ENCODE peak calls at places on chromosomes 4 and X, in eight cellular contexts. One of them, this sample, is unnamed. For H3K4me1, the result is how much of the 10 kb centered on the place peaks cover.

GRCh38 chr4:147733614-147734344 is 1.9 kb downstream of the ARHGAP10 start:
- DNase-seq in CD8-positive, alpha-beta T cell: no peak
- DNase-seq in right cardiac atrium: no peak
- DNase-seq in heart right ventricle: no peak
- DNase-seq in lower lobe of right lung: no peak
- DNase-seq in esophagus squamous epithelium: no peak
- DNase-seq in NT2/D1: no peak
- DNase-seq in GM23248: peak
- DNase-seq in this sample: peak

GRCh38 chr4:94603170-94603747 is 151.5 kb downstream of the PDLIM5 start:
- DNase-seq in CD8-positive, alpha-beta T cell: no peak
- DNase-seq in right cardiac atrium: peak
- DNase-seq in heart right ventricle: no peak
- DNase-seq in lower lobe of right lung: no peak
- DNase-seq in esophagus squamous epithelium: no peak
- DNase-seq in NT2/D1: no peak
- DNase-seq in GM23248: peak
- DNase-seq in this sample: no peak

GRCh38 chrX:77276742-77277141 is 170.4 kb upstream of the FGF16 start:
- DNase-seq in CD8-positive, alpha-beta T cell: no peak
- DNase-seq in right cardiac atrium: no peak
- DNase-seq in heart right ventricle: no peak
- DNase-seq in lower lobe of right lung: no peak
- DNase-seq in esophagus squamous epithelium: no peak
- DNase-seq in NT2/D1: no peak
- DNase-seq in GM23248: no peak
- DNase-seq in this sample: no peak

GRCh38 chr4:41142946-41143720 is 71.2 kb downstream of the APBB2 start:
- DNase-seq in CD8-positive, alpha-beta T cell: no peak
- DNase-seq in right cardiac atrium: peak
- DNase-seq in heart right ventricle: peak
- DNase-seq in lower lobe of right lung: no peak
- DNase-seq in esophagus squamous epithelium: no peak
- DNase-seq in NT2/D1: no peak
- DNase-seq in GM23248: peak
- DNase-seq in this sample: peak

GRCh38 chr4:152971053-152971452 is 34.9 kb downstream of the FHDC1 start:
- DNase-seq in CD8-positive, alpha-beta T cell: no peak
- DNase-seq in right cardiac atrium: no peak
- DNase-seq in heart right ventricle: no peak
- DNase-seq in lower lobe of right lung: no peak
- DNase-seq in esophagus squamous epithelium: no peak
- DNase-seq in NT2/D1: no peak
- DNase-seq in GM23248: no peak
- DNase-seq in this sample: no peak

GRCh38 chrX:140389331-140389730 is 115.5 kb downstream of the SOX3 start:
- DNase-seq in CD8-positive, alpha-beta T cell: no peak
- DNase-seq in right cardiac atrium: no peak
- DNase-seq in heart right ventricle: no peak
- DNase-seq in lower lobe of right lung: no peak
- DNase-seq in esophagus squamous epithelium: no peak
- DNase-seq in NT2/D1: no peak
- DNase-seq in GM23248: no peak
- DNase-seq in this sample: no peak

GRCh38 chr4:109945056-109945455 is 32.4 kb downstream of the EGF start:
- DNase-seq in CD8-positive, alpha-beta T cell: no peak
- DNase-seq in right cardiac atrium: no peak
- DNase-seq in heart right ventricle: no peak
- DNase-seq in lower lobe of right lung: no peak
- DNase-seq in esophagus squamous epithelium: no peak
- DNase-seq in NT2/D1: no peak
- DNase-seq in GM23248: peak
- DNase-seq in this sample: no peak

GRCh38 chr4:26937136-26937535 is 76.5 kb downstream of the STIM2 start:
- DNase-seq in CD8-positive, alpha-beta T cell: no peak
- DNase-seq in right cardiac atrium: no peak
- DNase-seq in heart right ventricle: no peak
- DNase-seq in lower lobe of right lung: no peak
- DNase-seq in esophagus squamous epithelium: no peak
- DNase-seq in NT2/D1: no peak
- DNase-seq in GM23248: no peak
- DNase-seq in this sample: no peak

GRCh38 chr4:55382515-55383003 is 13.2 kb upstream of the TMEM165 start:
- DNase-seq in CD8-positive, alpha-beta T cell: no peak
- DNase-seq in right cardiac atrium: no peak
- DNase-seq in heart right ventricle: no peak
- DNase-seq in lower lobe of right lung: no peak
- DNase-seq in esophagus squamous epithelium: no peak
- DNase-seq in NT2/D1: no peak
- DNase-seq in GM23248: no peak
- DNase-seq in this sample: no peak

GRCh38 chr4:54165438-54165837 is 63.7 kb upstream of the PDGFRA start:
- DNase-seq in CD8-positive, alpha-beta T cell: no peak
- DNase-seq in right cardiac atrium: no peak
- DNase-seq in heart right ventricle: no peak
- DNase-seq in lower lobe of right lung: no peak
- DNase-seq in esophagus squamous epithelium: no peak
- DNase-seq in NT2/D1: no peak
- DNase-seq in GM23248: peak
- DNase-seq in this sample: peak

GRCh38 chr4:148795156-148795864 is 353.1 kb upstream of the NR3C2 start:
- DNase-seq in CD8-positive, alpha-beta T cell: no peak
- DNase-seq in right cardiac atrium: peak
- DNase-seq in heart right ventricle: peak
- DNase-seq in lower lobe of right lung: peak
- DNase-seq in esophagus squamous epithelium: no peak
- DNase-seq in NT2/D1: peak
- DNase-seq in GM23248: no peak
- DNase-seq in this sample: no peak

GRCh38 chr4:144531841-144532240 is 114.1 kb upstream of the HHIP start:
- DNase-seq in CD8-positive, alpha-beta T cell: no peak
- DNase-seq in right cardiac atrium: no peak
- DNase-seq in heart right ventricle: no peak
- DNase-seq in lower lobe of right lung: no peak
- DNase-seq in esophagus squamous epithelium: no peak
- DNase-seq in NT2/D1: no peak
- DNase-seq in GM23248: no peak
- DNase-seq in this sample: no peak

GRCh38 chrX:110407910-110408545 is 49.4 kb downstream of the RTL9 start:
- DNase-seq in CD8-positive, alpha-beta T cell: peak
- DNase-seq in right cardiac atrium: no peak
- DNase-seq in heart right ventricle: no peak
- DNase-seq in lower lobe of right lung: no peak
- DNase-seq in esophagus squamous epithelium: no peak
- DNase-seq in NT2/D1: no peak
- DNase-seq in GM23248: peak
- DNase-seq in this sample: peak

GRCh38 chr4:132123870-132124623 is 1025.0 kb upstream of the PCDH10 start:
- DNase-seq in CD8-positive, alpha-beta T cell: no peak
- DNase-seq in right cardiac atrium: no peak
- DNase-seq in heart right ventricle: no peak
- DNase-seq in lower lobe of right lung: no peak
- DNase-seq in esophagus squamous epithelium: no peak
- DNase-seq in NT2/D1: no peak
- DNase-seq in GM23248: no peak
- DNase-seq in this sample: no peak

GRCh38 chr4:118313098-118313497 is 39.7 kb downstream of the PRSS12 start:
- DNase-seq in CD8-positive, alpha-beta T cell: no peak
- DNase-seq in right cardiac atrium: no peak
- DNase-seq in heart right ventricle: no peak
- DNase-seq in lower lobe of right lung: no peak
- DNase-seq in esophagus squamous epithelium: no peak
- DNase-seq in NT2/D1: no peak
- DNase-seq in GM23248: no peak
- DNase-seq in this sample: no peak

GRCh38 chr4:185238261-185238681 is 28.9 kb downstream of the SNX25 start:
- DNase-seq in CD8-positive, alpha-beta T cell: no peak
- DNase-seq in right cardiac atrium: no peak
- DNase-seq in heart right ventricle: no peak
- DNase-seq in lower lobe of right lung: no peak
- DNase-seq in esophagus squamous epithelium: no peak
- DNase-seq in NT2/D1: no peak
- DNase-seq in GM23248: peak
- DNase-seq in this sample: peak

GRCh38 chr4:155761916-155762315 is 3.1 kb downstream of the GUCY1B1 start:
- DNase-seq in CD8-positive, alpha-beta T cell: no peak
- DNase-seq in right cardiac atrium: no peak
- DNase-seq in heart right ventricle: no peak
- DNase-seq in lower lobe of right lung: no peak
- DNase-seq in esophagus squamous epithelium: no peak
- DNase-seq in NT2/D1: no peak
- DNase-seq in GM23248: no peak
- DNase-seq in this sample: peak

GRCh38 chr4:81783565-81783964 is 311.9 kb upstream of the RASGEF1B start:
- DNase-seq in CD8-positive, alpha-beta T cell: no peak
- DNase-seq in right cardiac atrium: no peak
- DNase-seq in heart right ventricle: no peak
- DNase-seq in lower lobe of right lung: no peak
- DNase-seq in esophagus squamous epithelium: no peak
- DNase-seq in NT2/D1: no peak
- DNase-seq in GM23248: no peak
- DNase-seq in this sample: no peak

GRCh38 chr4:48247142-48247877 is 22.3 kb downstream of the TEC start:
- DNase-seq in CD8-positive, alpha-beta T cell: no peak
- DNase-seq in right cardiac atrium: no peak
- DNase-seq in heart right ventricle: no peak
- DNase-seq in lower lobe of right lung: no peak
- DNase-seq in esophagus squamous epithelium: no peak
- DNase-seq in NT2/D1: no peak
- DNase-seq in GM23248: peak
- DNase-seq in this sample: peak

GRCh38 chrX:115378471-115378870 is 89.0 kb downstream of the LUZP4 start:
- DNase-seq in CD8-positive, alpha-beta T cell: no peak
- DNase-seq in right cardiac atrium: no peak
- DNase-seq in heart right ventricle: no peak
- DNase-seq in lower lobe of right lung: no peak
- DNase-seq in esophagus squamous epithelium: no peak
- DNase-seq in NT2/D1: no peak
- DNase-seq in GM23248: peak
- DNase-seq in this sample: peak

GRCh38 chr4:31104033-31104432 is 383.9 kb downstream of the PCDH7 start:
- DNase-seq in CD8-positive, alpha-beta T cell: no peak
- DNase-seq in right cardiac atrium: no peak
- DNase-seq in heart right ventricle: no peak
- DNase-seq in lower lobe of right lung: no peak
- DNase-seq in esophagus squamous epithelium: no peak
- DNase-seq in NT2/D1: no peak
- DNase-seq in GM23248: no peak
- DNase-seq in this sample: peak
- H3K4me1 ChIP-seq in CD8-positive, alpha-beta T cell: under half
- H3K4me1 ChIP-seq in right cardiac atrium: under half
- H3K4me1 ChIP-seq in heart right ventricle: under half
- H3K4me1 ChIP-seq in lower lobe of right lung: under half
- H3K4me1 ChIP-seq in esophagus squamous epithelium: under half
- H3K4me1 ChIP-seq in NT2/D1: under half
- H3K4me1 ChIP-seq in GM23248: under half
- H3K4me1 ChIP-seq in this sample: under half

GRCh38 chr4:78772526-78773084 is 3.5 kb upstream of the BMP2K start:
- DNase-seq in CD8-positive, alpha-beta T cell: no peak
- DNase-seq in right cardiac atrium: no peak
- DNase-seq in heart right ventricle: no peak
- DNase-seq in lower lobe of right lung: no peak
- DNase-seq in esophagus squamous epithelium: no peak
- DNase-seq in NT2/D1: no peak
- DNase-seq in GM23248: no peak
- DNase-seq in this sample: no peak

GRCh38 chr4:78768447-78769177 is 7.5 kb upstream of the BMP2K start:
- DNase-seq in CD8-positive, alpha-beta T cell: no peak
- DNase-seq in right cardiac atrium: no peak
- DNase-seq in heart right ventricle: no peak
- DNase-seq in lower lobe of right lung: no peak
- DNase-seq in esophagus squamous epithelium: no peak
- DNase-seq in NT2/D1: no peak
- DNase-seq in GM23248: peak
- DNase-seq in this sample: no peak

GRCh38 chr4:78767350-78767749 is 8.8 kb upstream of the BMP2K start:
- DNase-seq in CD8-positive, alpha-beta T cell: no peak
- DNase-seq in right cardiac atrium: no peak
- DNase-seq in heart right ventricle: no peak
- DNase-seq in lower lobe of right lung: no peak
- DNase-seq in esophagus squamous epithelium: no peak
- DNase-seq in NT2/D1: no peak
- DNase-seq in GM23248: no peak
- DNase-seq in this sample: no peak

GRCh38 chr4:78766650-78767049 is 9.5 kb upstream of the BMP2K start:
- DNase-seq in CD8-positive, alpha-beta T cell: no peak
- DNase-seq in right cardiac atrium: no peak
- DNase-seq in heart right ventricle: no peak
- DNase-seq in lower lobe of right lung: no peak
- DNase-seq in esophagus squamous epithelium: no peak
- DNase-seq in NT2/D1: no peak
- DNase-seq in GM23248: no peak
- DNase-seq in this sample: no peak

DNA sequence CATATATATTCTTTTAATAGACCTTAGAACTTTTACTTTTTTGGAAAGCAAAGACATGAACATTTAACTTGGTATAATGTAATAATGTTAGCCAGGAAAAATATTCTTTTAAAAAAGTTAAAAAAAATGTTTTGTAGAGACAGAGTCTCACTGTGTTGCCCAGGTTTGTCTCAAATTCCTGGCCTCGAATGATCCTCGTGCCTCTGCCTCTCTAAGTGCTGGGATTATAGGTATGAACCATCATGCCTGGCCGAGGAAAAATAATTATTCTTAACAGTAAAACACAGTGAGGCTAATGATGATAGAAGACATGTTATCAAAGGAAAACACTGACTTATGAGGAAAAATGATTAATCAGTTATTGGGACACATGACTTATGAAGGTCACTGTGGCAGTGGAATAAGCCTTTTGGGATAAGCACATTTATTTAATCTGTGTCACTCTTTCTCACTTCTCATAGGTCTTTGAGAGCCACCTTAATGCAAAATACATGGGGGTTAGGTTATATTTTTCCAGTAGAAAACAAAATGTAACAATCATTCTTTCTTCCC is 6.0 kb upstream of the BMP2K start:
- DNase-seq in CD8-positive, alpha-beta T cell: no peak
- DNase-seq in right cardiac atrium: no peak
- DNase-seq in heart right ventricle: no peak
- DNase-seq in lower lobe of right lung: no peak
- DNase-seq in esophagus squamous epithelium: no peak
- DNase-seq in NT2/D1: no peak
- DNase-seq in GM23248: no peak
- DNase-seq in this sample: no peak
- H3K4me1 ChIP-seq in CD8-positive, alpha-beta T cell: under half
- H3K4me1 ChIP-seq in right cardiac atrium: under half
- H3K4me1 ChIP-seq in heart right ventricle: under half
- H3K4me1 ChIP-seq in lower lobe of right lung: under half
- H3K4me1 ChIP-seq in esophagus squamous epithelium: under half
- H3K4me1 ChIP-seq in NT2/D1: under half
- H3K4me1 ChIP-seq in GM23248: under half
- H3K4me1 ChIP-seq in this sample: under half

GRCh38 chrX:40109288-40110008 is 11.7 kb upstream of the BCOR start:
- DNase-seq in CD8-positive, alpha-beta T cell: no peak
- DNase-seq in right cardiac atrium: peak
- DNase-seq in heart right ventricle: peak
- DNase-seq in lower lobe of right lung: peak
- DNase-seq in esophagus squamous epithelium: no peak
- DNase-seq in NT2/D1: no peak
- DNase-seq in GM23248: peak
- DNase-seq in this sample: peak
- H3K4me1 ChIP-seq in CD8-positive, alpha-beta T cell: under half
- H3K4me1 ChIP-seq in right cardiac atrium: under half
- H3K4me1 ChIP-seq in heart right ventricle: under half
- H3K4me1 ChIP-seq in lower lobe of right lung: under half
- H3K4me1 ChIP-seq in esophagus squamous epithelium: under half
- H3K4me1 ChIP-seq in NT2/D1: under half
- H3K4me1 ChIP-seq in GM23248: under half
- H3K4me1 ChIP-seq in this sample: under half

GRCh38 chr4:159169903-159170302 is 67.0 kb downstream of the RAPGEF2 start:
- DNase-seq in CD8-positive, alpha-beta T cell: no peak
- DNase-seq in right cardiac atrium: no peak
- DNase-seq in heart right ventricle: no peak
- DNase-seq in lower lobe of right lung: no peak
- DNase-seq in esophagus squamous epithelium: no peak
- DNase-seq in NT2/D1: no peak
- DNase-seq in GM23248: no peak
- DNase-seq in this sample: no peak
- H3K4me1 ChIP-seq in CD8-positive, alpha-beta T cell: under half
- H3K4me1 ChIP-seq in right cardiac atrium: under half
- H3K4me1 ChIP-seq in heart right ventricle: half or more
- H3K4me1 ChIP-seq in lower lobe of right lung: under half
- H3K4me1 ChIP-seq in esophagus squamous epithelium: under half
- H3K4me1 ChIP-seq in NT2/D1: under half
- H3K4me1 ChIP-seq in GM23248: under half
- H3K4me1 ChIP-seq in this sample: under half

This sample was measured in adipocyte.